ENCODE peak calls at places on chromosomes 3 and 15, in five cellular contexts. One of them, this sample, is unnamed.

GRCh38 chr15:39691229-39691628 is 91.4 kb downstream of the FSIP1 start:
- DNase-seq in lower lobe of right lung: no peak
- DNase-seq in mammary epithelial cell: no peak
- DNase-seq in CD8-positive, alpha-beta memory T cell: no peak
- DNase-seq in heart right ventricle: no peak
- DNase-seq in this sample: no peak

GRCh38 chr15:38010390-38010789 is 76.0 kb downstream of the TMCO5A start:
- DNase-seq in lower lobe of right lung: no peak
- DNase-seq in mammary epithelial cell: no peak
- DNase-seq in CD8-positive, alpha-beta memory T cell: no peak
- DNase-seq in heart right ventricle: no peak
- DNase-seq in this sample: no peak

GRCh38 chr3:113736548-113737089 is 9.4 kb downstream of the NAA50 start:
- DNase-seq in lower lobe of right lung: no peak
- DNase-seq in mammary epithelial cell: peak; percentile 45
- DNase-seq in CD8-positive, alpha-beta memory T cell: peak; percentile 68
- DNase-seq in heart right ventricle: peak; percentile 26
- DNase-seq in this sample: no peak

GRCh38 chr3:157408499-157409149 is 28.0 kb upstream of the PTX3 start:
- DNase-seq in lower lobe of right lung: peak; percentile 47
- DNase-seq in mammary epithelial cell: peak; percentile 58
- DNase-seq in CD8-positive, alpha-beta memory T cell: no peak
- DNase-seq in heart right ventricle: no peak
- DNase-seq in this sample: no peak

GRCh38 chr15:77440378-77440999 is 19.8 kb downstream of the HMG20A start:
- DNase-seq in lower lobe of right lung: no peak
- DNase-seq in mammary epithelial cell: peak; percentile 44
- DNase-seq in CD8-positive, alpha-beta memory T cell: no peak
- DNase-seq in heart right ventricle: no peak
- DNase-seq in this sample: no peak

GRCh38 chr3:115040673-115041286 is 106.3 kb downstream of the ZBTB20 start:
- DNase-seq in lower lobe of right lung: no peak
- DNase-seq in mammary epithelial cell: peak; percentile 25
- DNase-seq in CD8-positive, alpha-beta memory T cell: peak; percentile 17
- DNase-seq in heart right ventricle: peak; percentile 6
- DNase-seq in this sample: peak; percentile 19

GRCh38 chr3:144272715-144273114 is 301.1 kb downstream of the DIPK2A start:
- DNase-seq in lower lobe of right lung: no peak
- DNase-seq in mammary epithelial cell: no peak
- DNase-seq in CD8-positive, alpha-beta memory T cell: no peak
- DNase-seq in heart right ventricle: no peak
- DNase-seq in this sample: no peak

GRCh38 chr3:151379083-151379734 is 5.3 kb downstream of the P2RY12 start:
- DNase-seq in lower lobe of right lung: no peak
- DNase-seq in mammary epithelial cell: no peak
- DNase-seq in CD8-positive, alpha-beta memory T cell: no peak
- DNase-seq in heart right ventricle: peak; percentile 14
- DNase-seq in this sample: peak; percentile 20

GRCh38 chr15:91289324-91289723 is 189.3 kb downstream of the SV2B start:
- DNase-seq in lower lobe of right lung: no peak
- DNase-seq in mammary epithelial cell: no peak
- DNase-seq in CD8-positive, alpha-beta memory T cell: no peak
- DNase-seq in heart right ventricle: peak; percentile 19
- DNase-seq in this sample: no peak

GRCh38 chr15:95325763-95326688 is 1004.5 kb upstream of the NR2F2 start:
- DNase-seq in lower lobe of right lung: no peak
- DNase-seq in mammary epithelial cell: no peak
- DNase-seq in CD8-positive, alpha-beta memory T cell: no peak
- DNase-seq in heart right ventricle: no peak
- DNase-seq in this sample: no peak

GRCh38 chr15:80177151-80177550 is 24.4 kb downstream of the FAH start:
- DNase-seq in lower lobe of right lung: no peak
- DNase-seq in mammary epithelial cell: peak; percentile 39
- DNase-seq in CD8-positive, alpha-beta memory T cell: no peak
- DNase-seq in heart right ventricle: no peak
- DNase-seq in this sample: no peak

GRCh38 chr15:70826634-70827033 is 27.3 kb downstream of the LARP6 start:
- DNase-seq in lower lobe of right lung: no peak
- DNase-seq in mammary epithelial cell: peak; percentile 91
- DNase-seq in CD8-positive, alpha-beta memory T cell: no peak
- DNase-seq in heart right ventricle: no peak
- DNase-seq in this sample: peak; percentile 86

GRCh38 chr15:76340802-76341365 is 4.3 kb downstream of the ISL2 start:
- DNase-seq in lower lobe of right lung: peak; percentile 53
- DNase-seq in mammary epithelial cell: no peak
- DNase-seq in CD8-positive, alpha-beta memory T cell: peak; percentile 34
- DNase-seq in heart right ventricle: no peak
- DNase-seq in this sample: no peak

GRCh38 chr15:53710906-53711305 is 48.6 kb downstream of the WDR72 start:
- DNase-seq in lower lobe of right lung: no peak
- DNase-seq in mammary epithelial cell: no peak
- DNase-seq in CD8-positive, alpha-beta memory T cell: no peak
- DNase-seq in heart right ventricle: no peak
- DNase-seq in this sample: no peak

GRCh38 chr3:81439088-81439487 is 322.4 kb downstream of the GBE1 start:
- DNase-seq in lower lobe of right lung: no peak
- DNase-seq in mammary epithelial cell: no peak
- DNase-seq in CD8-positive, alpha-beta memory T cell: no peak
- DNase-seq in heart right ventricle: no peak
- DNase-seq in this sample: no peak

GRCh38 chr3:79521221-79521848 is 246.5 kb downstream of the ROBO1 start:
- DNase-seq in lower lobe of right lung: no peak
- DNase-seq in mammary epithelial cell: peak; percentile 24
- DNase-seq in CD8-positive, alpha-beta memory T cell: no peak
- DNase-seq in heart right ventricle: no peak
- DNase-seq in this sample: no peak

GRCh38 chr3:180523040-180523439 is 78.9 kb upstream of the TTC14 start:
- DNase-seq in lower lobe of right lung: no peak
- DNase-seq in mammary epithelial cell: no peak
- DNase-seq in CD8-positive, alpha-beta memory T cell: no peak
- DNase-seq in heart right ventricle: no peak
- DNase-seq in this sample: no peak

GRCh38 chr3:72008226-72008996 is 223.5 kb upstream of the PROK2 start:
- DNase-seq in lower lobe of right lung: peak; percentile 55
- DNase-seq in mammary epithelial cell: peak; percentile 20
- DNase-seq in CD8-positive, alpha-beta memory T cell: no peak
- DNase-seq in heart right ventricle: no peak
- DNase-seq in this sample: no peak

GRCh38 chr3:17091895-17092294 is 207.1 kb downstream of the PLCL2 start:
- DNase-seq in lower lobe of right lung: no peak
- DNase-seq in mammary epithelial cell: no peak
- DNase-seq in CD8-positive, alpha-beta memory T cell: no peak
- DNase-seq in heart right ventricle: no peak
- DNase-seq in this sample: no peak

GRCh38 chr3:10459954-10460754 is 45.2 kb downstream of the ATP2B2 start:
- DNase-seq in lower lobe of right lung: no peak
- DNase-seq in mammary epithelial cell: peak; percentile 71
- DNase-seq in CD8-positive, alpha-beta memory T cell: peak; percentile 56
- DNase-seq in heart right ventricle: peak; percentile 66
- DNase-seq in this sample: peak; percentile 67

GRCh38 chr15:79724312-79724711 is 172.5 kb downstream of the MTHFS start:
- DNase-seq in lower lobe of right lung: no peak
- DNase-seq in mammary epithelial cell: peak; percentile 8
- DNase-seq in CD8-positive, alpha-beta memory T cell: no peak
- DNase-seq in heart right ventricle: no peak
- DNase-seq in this sample: peak; percentile 9

GRCh38 chr3:193816656-193817311 is 223.8 kb downstream of the OPA1 start:
- DNase-seq in lower lobe of right lung: no peak
- DNase-seq in mammary epithelial cell: no peak
- DNase-seq in CD8-positive, alpha-beta memory T cell: no peak
- DNase-seq in heart right ventricle: peak; percentile 89
- DNase-seq in this sample: no peak

GRCh38 chr3:150223568-150223967 is 184.5 kb upstream of the TSC22D2 start:
- DNase-seq in lower lobe of right lung: no peak
- DNase-seq in mammary epithelial cell: no peak
- DNase-seq in CD8-positive, alpha-beta memory T cell: no peak
- DNase-seq in heart right ventricle: no peak
- DNase-seq in this sample: no peak
- H3K4me3 ChIP-seq in lower lobe of right lung: no peak overlapping the region
- H3K4me3 ChIP-seq in mammary epithelial cell: no peak overlapping the region
- H3K4me3 ChIP-seq in CD8-positive, alpha-beta memory T cell: no peak overlapping the region
- H3K4me3 ChIP-seq in heart right ventricle: no peak overlapping the region
- H3K4me3 ChIP-seq in this sample: no peak overlapping the region

GRCh38 chr3:127419641-127420354 is 132.0 kb upstream of the PRR20G start:
- DNase-seq in lower lobe of right lung: no peak
- DNase-seq in mammary epithelial cell: no peak
- DNase-seq in CD8-positive, alpha-beta memory T cell: no peak
- DNase-seq in heart right ventricle: no peak
- DNase-seq in this sample: no peak
- H3K27me3 ChIP-seq in lower lobe of right lung: peaks cover 6% of the 10 kb centered on the region
- H3K27me3 ChIP-seq in mammary epithelial cell: peaks cover 4% of the 10 kb centered on the region
- H3K27me3 ChIP-seq in CD8-positive, alpha-beta memory T cell: no peaks in the 10 kb centered on the region
- H3K27me3 ChIP-seq in heart right ventricle: peaks cover 76% of the 10 kb centered on the region
- H3K27me3 ChIP-seq in this sample: peaks cover 32% of the 10 kb centered on the region

DNA sequence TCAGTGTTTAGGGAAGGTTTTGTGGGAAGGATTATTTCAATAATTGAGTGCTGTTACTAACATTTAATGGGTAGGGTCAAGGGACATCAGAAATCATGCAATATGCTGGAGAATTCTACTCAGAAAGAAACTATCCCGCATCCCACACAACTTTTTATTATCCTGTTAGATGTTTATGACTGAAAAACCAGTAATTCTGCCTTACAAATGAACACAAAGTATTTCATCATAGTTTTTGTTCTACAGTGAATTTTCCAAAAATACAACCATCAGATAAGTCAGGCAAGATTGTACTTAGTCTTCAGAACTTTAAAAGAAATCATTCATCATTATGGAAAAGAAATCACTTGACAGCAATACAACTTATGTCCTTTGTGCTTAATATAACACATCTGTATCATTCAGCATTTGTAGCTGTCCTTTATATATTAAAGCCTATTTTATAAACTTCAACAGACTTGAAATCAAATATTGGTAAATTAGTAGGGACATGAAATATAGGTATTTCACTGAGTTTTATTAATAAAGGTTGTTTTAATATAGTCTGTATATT is 61.9 kb downstream of the TRPM7 start:
- DNase-seq in lower lobe of right lung: no peak
- DNase-seq in mammary epithelial cell: no peak
- DNase-seq in CD8-positive, alpha-beta memory T cell: no peak
- DNase-seq in heart right ventricle: no peak
- DNase-seq in this sample: no peak
- H3K36me3 ChIP-seq in lower lobe of right lung: peaks cover 71% of the 10 kb centered on the region
- H3K36me3 ChIP-seq in mammary epithelial cell: peaks cover 22% of the 10 kb centered on the region
- H3K36me3 ChIP-seq in CD8-positive, alpha-beta memory T cell: peaks cover 5% of the 10 kb centered on the region
- H3K36me3 ChIP-seq in heart right ventricle: no peaks in the 10 kb centered on the region
- H3K36me3 ChIP-seq in this sample: peaks cover 54% of the 10 kb centered on the region

DNA sequence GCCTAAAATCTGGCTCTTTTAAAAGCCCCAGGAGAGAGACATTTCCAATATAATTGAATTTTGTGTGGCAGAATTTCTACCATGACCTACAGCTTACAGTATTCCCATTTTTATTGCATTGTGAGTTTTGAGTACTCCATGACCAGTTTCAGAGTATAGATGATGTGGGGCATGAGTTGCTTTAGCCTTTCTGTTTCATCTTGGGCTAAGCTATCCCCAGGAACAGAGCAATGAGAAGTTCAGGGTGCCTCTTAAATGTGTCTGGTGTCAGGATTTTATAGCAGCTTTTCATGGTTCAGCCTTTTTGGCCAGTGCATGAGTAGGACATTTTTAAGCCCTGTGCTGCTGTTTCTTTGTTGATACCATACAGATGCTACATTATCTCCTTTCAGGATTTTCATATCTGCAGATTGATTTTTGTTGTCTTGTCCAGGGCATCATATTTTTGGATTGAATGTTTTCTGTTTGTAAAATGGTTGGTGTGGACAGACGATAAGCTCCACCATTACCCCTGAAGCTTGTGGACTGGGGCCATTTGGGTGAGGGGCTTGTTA is 3.5 kb downstream of the ABHD2 start:
- DNase-seq in lower lobe of right lung: no peak
- DNase-seq in mammary epithelial cell: no peak
- DNase-seq in CD8-positive, alpha-beta memory T cell: no peak
- DNase-seq in heart right ventricle: no peak
- DNase-seq in this sample: no peak
- H3K4me3 ChIP-seq in lower lobe of right lung: peak overlapping the region; percentile 97
- H3K4me3 ChIP-seq in mammary epithelial cell: no peak overlapping the region
- H3K4me3 ChIP-seq in CD8-positive, alpha-beta memory T cell: peak overlapping the region; percentile 54
- H3K4me3 ChIP-seq in heart right ventricle: peak overlapping the region; percentile 89
- H3K4me3 ChIP-seq in this sample: no peak overlapping the region

GRCh38 chr15:74433592-74434259 is at the start of gene SEMA7A:
- DNase-seq in lower lobe of right lung: peak; percentile 89
- DNase-seq in mammary epithelial cell: peak; percentile 75
- DNase-seq in CD8-positive, alpha-beta memory T cell: peak; percentile 60
- DNase-seq in heart right ventricle: peak; percentile 79
- DNase-seq in this sample: peak; percentile 80
- H3K27me3 ChIP-seq in lower lobe of right lung: peaks cover 12% of the 10 kb centered on the region
- H3K27me3 ChIP-seq in mammary epithelial cell: no peaks in the 10 kb centered on the region
- H3K27me3 ChIP-seq in CD8-positive, alpha-beta memory T cell: no peaks in the 10 kb centered on the region
- H3K27me3 ChIP-seq in heart right ventricle: peaks cover 26% of the 10 kb centered on the region
- H3K27me3 ChIP-seq in this sample: no peaks in the 10 kb centered on the region